ENCODE peak calls at places on chromosomes 13 and 19, in five cellular contexts. X is heart left ventricle, Y is T47D, M is GM23248, T is iris pigment epithelial cell. A is an unnamed sample.

GRCh38 chr19:6067975-6068374 is 42.3 kb downstream of the RFX2 start:
- DNase-seq in X (no peak), Y (no peak), M (no peak), T (no peak), A (no peak)

GRCh38 chr13:110306960-110307696 is at the start of the genes COL4A1 and COL4A2:
- DNase-seq in X (peak), Y (no peak), M (peak), T (peak), A (peak)

GRCh38 chr19:46660008-46660517 is 919 bp downstream of the DACT3 start:
- DNase-seq in X (no peak), Y (no peak), M (peak), T (no peak), A (peak)

GRCh38 chr13:101763191-101763590 is 310.7 kb downstream of the ITGBL1 start:
- DNase-seq in X (no peak), Y (no peak), M (no peak), T (peak), A (no peak)

GRCh38 chr19:18368504-18369222 is 17.3 kb upstream of the GDF15 start:
- DNase-seq in X (no peak), Y (no peak), M (no peak), T (no peak), A (no peak)

GRCh38 chr13:51168623-51169022 is 53.6 kb upstream of the FAM124A start:
- DNase-seq in X (no peak), Y (no peak), M (no peak), T (no peak), A (no peak)

GRCh38 chr13:89393758-89394157 is 1722.6 kb downstream of the SLITRK5 start:
- DNase-seq in X (no peak), Y (no peak), M (no peak), T (peak), A (no peak)

GRCh38 chr13:25178070-25178469 is 6.0 kb upstream of the AMER2 start:
- DNase-seq in X (no peak), Y (no peak), M (no peak), T (no peak), A (no peak)

GRCh38 chr19:19670070-19670551 is 1.5 kb downstream of the ZNF101 start:
- DNase-seq in X (no peak), Y (no peak), M (peak), T (no peak), A (peak)

GRCh38 chr19:7743425-7743841 is 3.9 kb downstream of the CD209 start:
- DNase-seq in X (no peak), Y (no peak), M (no peak), T (no peak), A (no peak)

GRCh38 chr19:56111601-56112312 is 9.3 kb downstream of the ZNF787 start:
- DNase-seq in X (peak), Y (no peak), M (no peak), T (no peak), A (peak)

GRCh38 chr19:36207605-36208252 is 6.7 kb downstream of the ZNF565 start:
- DNase-seq in X (no peak), Y (no peak), M (no peak), T (no peak), A (no peak)

GRCh38 chr19:8050274-8051096 is 2.1 kb upstream of the CCL25 start:
- DNase-seq in X (peak), Y (no peak), M (peak), T (peak), A (peak)

GRCh38 chr13:33490461-33491327 is 205.1 kb upstream of the STARD13 start:
- DNase-seq in X (no peak), Y (no peak), M (peak), T (peak), A (no peak)

GRCh38 chr13:114043421-114044053 is 69.7 kb upstream of the C13orf46 start:
- DNase-seq in X (peak), Y (no peak), M (peak), T (peak), A (peak)

GRCh38 chr13:88701551-88701950 is 1030.4 kb downstream of the SLITRK5 start:
- DNase-seq in X (no peak), Y (no peak), M (no peak), T (no peak), A (no peak)

A was measured in left ventricle myocardium superior.